ENCODE peak calls at places on chromosomes 5 and 9, in six cellular contexts. E is HEK293T, B is IMR-90, R is A549, Q is HepG2, L is K562. A is an unnamed sample.
A peak's percentile ranks its signal among the peaks of the same experiment; 100 is the strongest.

GRCh38 chr5:172223901-172224873 is 30.2 kb downstream of the EFCAB9 start:
- DNase-seq in E (no peak), B (no peak), R (no peak), Q (no peak), L (no peak), A (peak; percentile 95)

GRCh38 chr5:131974622-131974955 is 29.1 kb upstream of the MEIKIN start:
- DNase-seq in E (no peak), B (no peak), R (no peak), Q (no peak), L (no peak), A (no peak)

GRCh38 chr9:91847576-91847975 is 102.5 kb downstream of the ROR2 start:
- DNase-seq in E (no peak), B (peak; percentile 74), R (no peak), Q (no peak), L (no peak), A (no peak)

GRCh38 chr9:126149661-126150060 is 177.0 kb upstream of the MVB12B start:
- DNase-seq in E (no peak), B (no peak), R (no peak), Q (peak; percentile 24), L (no peak), A (no peak)

GRCh38 chr9:107905313-107906027 is 415.9 kb upstream of the KLF4 start:
- DNase-seq in E (no peak), B (no peak), R (no peak), Q (no peak), L (no peak), A (no peak)

GRCh38 chr9:91151014-91151740 is 210.5 kb downstream of the AUH start:
- DNase-seq in E (no peak), B (peak; percentile 81), R (no peak), Q (no peak), L (no peak), A (peak; percentile 72)

GRCh38 chr5:1505506-1506241 is 18.1 kb downstream of the LPCAT1 start:
- DNase-seq in E (no peak), B (no peak), R (no peak), Q (no peak), L (no peak), A (no peak)

GRCh38 chr5:168531191-168531590 is 2.1 kb downstream of the FBLL1 start:
- DNase-seq in E (no peak), B (no peak), R (no peak), Q (no peak), L (no peak), A (no peak)

GRCh38 chr9:16157216-16157615 is 604.4 kb downstream of the CCDC171 start:
- DNase-seq in E (no peak), B (no peak), R (no peak), Q (no peak), L (no peak), A (no peak)

GRCh38 chr9:93586290-93587057 is 10.1 kb downstream of the PHF2 start:
- DNase-seq in E (no peak), B (no peak), R (no peak), Q (no peak), L (no peak), A (no peak)

GRCh38 chr9:86839522-86839921 is 107.8 kb downstream of the GAS1 start:
- DNase-seq in E (no peak), B (no peak), R (no peak), Q (no peak), L (no peak), A (no peak)
- TF ChIP-seq BHLHE40 in E (no peak), B (no peak), R (no peak), Q (no peak), L (no peak), A (no peak)

DNA sequence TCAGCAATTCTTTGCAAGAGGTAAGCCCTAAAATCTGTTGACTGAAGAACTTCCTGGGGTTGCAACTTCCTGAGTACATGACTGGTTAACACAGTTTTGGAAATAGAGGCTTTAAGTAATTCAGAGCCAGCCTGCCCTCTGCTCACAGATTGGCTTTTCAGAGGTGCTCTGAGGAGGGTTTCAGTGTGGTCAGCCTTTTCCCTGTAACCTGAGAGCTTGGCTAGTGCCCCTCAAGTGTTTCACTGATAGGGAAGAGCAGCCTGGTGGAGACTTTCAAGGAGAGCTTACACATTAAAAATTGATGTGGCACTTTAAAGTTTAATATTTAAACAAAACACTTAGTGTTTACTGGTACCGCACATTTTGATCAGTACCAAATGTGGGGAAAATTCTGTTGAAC is 56.7 kb upstream of the FOXB2 start:
- DNase-seq in E (no peak), B (no peak), R (no peak), Q (no peak), L (no peak), A (no peak)
- TF ChIP-seq BHLHE40 in E (no peak), B (no peak), R (no peak), Q (no peak), L (no peak), A (no peak)

GRCh38 chr9:121447341-121447834 is 52.3 kb downstream of the GGTA1 start:
- DNase-seq in E (no peak), B (peak; percentile 76), R (no peak), Q (no peak), L (no peak), A (no peak)
- TF ChIP-seq BHLHE40 in E (no peak), B (no peak), R (no peak), Q (no peak), L (no peak), A (no peak)

GRCh38 chr5:61966991-61967390 is 339.0 kb upstream of the KIF2A start:
- DNase-seq in E (no peak), B (no peak), R (no peak), Q (no peak), L (no peak), A (no peak)

GRCh38 chr5:61969347-61969746 is 336.7 kb upstream of the KIF2A start:
- DNase-seq in E (no peak), B (no peak), R (no peak), Q (no peak), L (no peak), A (no peak)

GRCh38 chr5:61966558-61966957 is 339.4 kb upstream of the KIF2A start:
- DNase-seq in E (no peak), B (peak; percentile 1), R (no peak), Q (no peak), L (no peak), A (no peak)

GRCh38 chr5:61969761-61970160 is 336.2 kb upstream of the KIF2A start:
- DNase-seq in E (no peak), B (peak; percentile 8), R (no peak), Q (no peak), L (no peak), A (no peak)

GRCh38 chr5:61967681-61968080 is 338.3 kb upstream of the KIF2A start:
- DNase-seq in E (no peak), B (no peak), R (no peak), Q (no peak), L (no peak), A (no peak)
- TF ChIP-seq BHLHE40 in E (no peak), B (no peak), R (no peak), Q (no peak), L (no peak), A (no peak)

DNA sequence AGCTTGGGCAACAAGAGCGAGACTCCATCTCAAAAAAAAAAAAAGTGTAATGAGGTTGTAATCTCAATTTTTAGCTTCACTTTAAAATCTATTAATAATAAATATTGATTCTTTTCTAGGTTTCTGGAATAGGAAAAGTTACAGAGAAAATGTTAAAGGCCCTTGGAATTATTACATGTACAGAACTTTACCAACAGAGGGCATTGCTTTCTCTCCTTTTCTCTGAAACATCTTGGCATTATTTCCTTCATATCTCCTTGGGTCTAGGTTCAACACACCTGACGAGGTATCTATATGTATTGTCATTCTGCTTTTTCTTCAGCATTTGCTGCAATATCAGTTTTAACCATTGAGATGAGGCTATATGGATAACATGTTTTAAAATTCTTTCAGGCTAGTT is 26.6 kb upstream of the ANKDD1B start:
- DNase-seq in E (no peak), B (no peak), R (no peak), Q (no peak), L (no peak), A (no peak)
- TF ChIP-seq BHLHE40 in E (no peak), B (no peak), R (no peak), Q (no peak), L (no peak), A (no peak)

GRCh38 chr9:123481209-123481865 is 125.3 kb downstream of the CRB2 start:
- DNase-seq in E (no peak), B (no peak), R (no peak), Q (no peak), L (no peak), A (no peak)
- TF ChIP-seq BHLHE40 in E (no peak), B (no peak), R (no peak), Q (no peak), L (no peak), A (no peak)

DNA sequence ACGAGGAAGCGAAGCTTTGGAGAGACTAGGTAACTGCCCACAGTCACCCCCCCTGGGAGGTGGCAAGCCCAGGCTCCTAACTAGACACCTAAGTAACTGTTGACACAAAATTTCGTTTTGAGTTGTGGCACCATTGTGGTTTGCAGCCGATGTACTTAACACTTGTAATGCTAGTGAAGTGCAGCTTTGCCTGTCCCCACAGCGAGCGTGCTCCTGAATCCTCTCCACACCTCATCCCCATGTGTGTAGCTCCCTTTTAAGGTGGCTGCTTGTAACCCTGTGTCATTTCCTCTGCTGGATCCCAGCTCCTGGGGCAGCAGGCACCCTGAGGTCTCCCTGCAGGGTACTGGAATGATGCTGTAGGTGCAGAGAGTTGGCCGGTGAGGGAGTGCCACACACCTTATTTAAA is 114.9 kb downstream of the TRIO start:
- DNase-seq in E (no peak), B (no peak), R (no peak), Q (no peak), L (no peak), A (peak; percentile 81)
- TF ChIP-seq BHLHE40 in E (no peak), B (no peak), R (no peak), Q (no peak), L (no peak), A (peak; percentile 68)

A was measured in GM12878.